ENCODE peak calls at places on chromosomes 7 and 10, in five cellular contexts. E, T, I, Y and F are unnamed samples.

GRCh38 chr7:74656421-74656910 is 1.1 kb upstream of the GTF2I start:
- DNase-seq in Y (peak; percentile 57), T (peak; percentile 65), E (peak; percentile 62), I (peak; percentile 75), F (peak; percentile 87)

GRCh38 chr10:33010132-33011037 is 52.4 kb upstream of the ITGB1 start:
- DNase-seq in I (no peak), Y (no peak), E (peak; percentile 47), T (no peak), F (no peak)

GRCh38 chr10:103493362-103493871 is at the start of gene NEURL1:
- DNase-seq in I (no peak), Y (no peak), E (peak; percentile 94), T (peak; percentile 33), F (peak; percentile 72)

GRCh38 chr7:51950811-51951210 is 634.2 kb upstream of the COBL start:
- DNase-seq in E (peak; percentile 35), I (no peak), Y (no peak), T (no peak), F (no peak)

GRCh38 chr10:122352817-122353525 is 21.5 kb upstream of the PLEKHA1 start:
- DNase-seq in E (no peak), T (no peak), I (no peak), Y (no peak), F (no peak)

GRCh38 chr7:47405921-47406765 is 175.8 kb downstream of the TNS3 start:
- DNase-seq in I (peak; percentile 54), E (no peak), Y (peak; percentile 93), T (peak; percentile 79), F (no peak)

GRCh38 chr7:151342102-151342646 is 562 bp downstream of the NUB1 start:
- DNase-seq in E (no peak), Y (no peak), I (no peak), T (no peak), F (no peak)

GRCh38 chr7:69748530-69748929 is 150.3 kb downstream of the AUTS2 start:
- DNase-seq in I (no peak), T (no peak), E (no peak), Y (no peak), F (no peak)

GRCh38 chr10:58479016-58479415 is 33.7 kb upstream of the BICC1 start:
- DNase-seq in E (no peak), Y (no peak), I (no peak), T (no peak), F (no peak)

GRCh38 chr7:98167653-98168052 is 43.6 kb upstream of the BHLHA15 start:
- DNase-seq in I (no peak), Y (no peak), T (no peak), E (no peak), F (no peak)

GRCh38 chr10:31401287-31401686 is 82.3 kb downstream of the ZEB1 start:
- DNase-seq in Y (no peak), E (no peak), I (no peak), T (no peak), F (no peak)

GRCh38 chr10:1706256-1706655 is 31.1 kb downstream of the ADARB2 start:
- DNase-seq in Y (no peak), E (no peak), T (no peak), I (no peak), F (no peak)

GRCh38 chr7:22192778-22193177 is 164.2 kb downstream of the RAPGEF5 start:
- DNase-seq in Y (no peak), T (no peak), E (peak; percentile 14), I (no peak), F (no peak)

GRCh38 chr10:33211123-33211878 is 123.2 kb downstream of the NRP1 start:
- DNase-seq in E (no peak), Y (no peak), T (no peak), I (no peak), F (no peak)

GRCh38 chr10:125159486-125159931 is 854 bp downstream of the CTBP2 start:
- DNase-seq in T (peak; percentile 40), Y (peak; percentile 36), E (peak; percentile 71), I (no peak), F (peak; percentile 87)

GRCh38 chr10:15263657-15264323 is 95.3 kb upstream of the NMT2 start:
- DNase-seq in E (no peak), Y (no peak), I (no peak), T (no peak), F (no peak)

GRCh38 chr10:12947741-12948140 is 53.8 kb downstream of the CCDC3 start:
- DNase-seq in T (no peak), Y (no peak), I (no peak), E (no peak), F (no peak)

GRCh38 chr10:77120697-77121096 is 516.9 kb downstream of the KCNMA1 start:
- DNase-seq in Y (no peak), T (no peak), E (no peak), I (no peak), F (no peak)

GRCh38 chr7:1450431-1450830 is 8.8 kb downstream of the MICALL2 start:
- DNase-seq in Y (no peak), T (no peak), I (no peak), E (no peak), F (no peak)

GRCh38 chr7:29883462-29884398 is 77.4 kb downstream of the WIPF3 start:
- DNase-seq in Y (peak; percentile 60), I (no peak), E (peak; percentile 78), T (peak; percentile 38), F (no peak)

GRCh38 chr7:142557971-142558582 is 191.2 kb upstream of the PRSS1 start:
- DNase-seq in I (no peak), T (peak; percentile 73), E (peak; percentile 70), Y (no peak), F (no peak)

GRCh38 chr7:152910545-152911013 is 151.0 kb downstream of the ACTR3B start:
- DNase-seq in Y (no peak), T (no peak), I (no peak), E (no peak), F (no peak)

GRCh38 chr7:32145911-32146310 is 75.7 kb upstream of the PDE1C start:
- DNase-seq in T (no peak), I (no peak), Y (no peak), E (no peak), F (no peak)

GRCh38 chr7:91949221-91950009 is 8.8 kb downstream of the AKAP9 start:
- DNase-seq in I (no peak), Y (no peak), E (no peak), T (no peak), F (no peak)

GRCh38 chr7:107078517-107078966 is 34.0 kb downstream of the PRKAR2B start:
- DNase-seq in Y (no peak), I (no peak), T (no peak), E (peak; percentile 47), F (no peak)

GRCh38 chr7:4239991-4240812 is 441.9 kb upstream of the FOXK1 start:
- DNase-seq in I (no peak), Y (no peak), T (no peak), E (peak; percentile 19), F (peak; percentile 56)

GRCh38 chr7:39605087-39605486 is 18.3 kb upstream of the RALA start:
- DNase-seq in E (no peak), T (no peak), I (no peak), Y (no peak), F (no peak)

GRCh38 chr10:5199398-5199797 is 2.8 kb downstream of the AKR1C4 start:
- DNase-seq in E (peak; percentile 10), I (no peak), T (peak; percentile 8), Y (no peak), F (no peak)
- TF ChIP-seq CTCF in E (peak; percentile 14), I (no peak), T (no peak), Y (no peak), F (no peak)

DNA sequence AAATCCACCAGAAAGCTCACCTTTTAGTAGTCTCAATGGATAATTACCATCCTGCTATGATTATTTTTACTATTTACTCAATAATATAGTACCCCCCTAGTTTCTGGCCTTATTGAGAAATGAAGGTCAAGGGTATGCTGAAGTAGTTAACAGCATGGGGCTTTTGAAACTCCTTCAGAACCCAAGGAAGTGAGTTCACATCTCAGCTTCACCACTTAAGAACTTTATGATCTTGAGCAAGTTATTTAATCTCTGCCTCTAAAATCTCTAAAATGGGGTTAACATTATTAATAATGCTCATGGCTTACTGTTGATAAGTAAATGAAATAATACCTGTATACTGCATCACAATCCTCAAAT is 5.8 kb downstream of the MTPN start:
- DNase-seq in T (no peak), I (no peak), E (no peak), Y (no peak), F (no peak)
- H3K4me3 ChIP-seq in T (no peak overlapping the region), I (no peak overlapping the region), E (no peak overlapping the region), Y (no peak overlapping the region), F (peak overlapping the region; percentile 42)

GRCh38 chr7:116554436-116554835 is 29.6 kb downstream of the CAV1 start:
- DNase-seq in Y (no peak), I (peak; percentile 36), T (peak; percentile 17), E (no peak), F (no peak)

GRCh38 chr7:116557901-116558300 is 33.1 kb downstream of the CAV1 start:
- DNase-seq in I (no peak), Y (no peak), T (no peak), E (no peak), F (no peak)

GRCh38 chr7:116554911-116555310 is 30.1 kb downstream of the CAV1 start:
- DNase-seq in T (no peak), Y (no peak), E (no peak), I (no peak), F (no peak)

GRCh38 chr7:116560021-116560970 is 35.5 kb downstream of the CAV1 start:
- DNase-seq in T (no peak), I (peak; percentile 20), E (peak; percentile 58), Y (no peak), F (no peak)

DNA sequence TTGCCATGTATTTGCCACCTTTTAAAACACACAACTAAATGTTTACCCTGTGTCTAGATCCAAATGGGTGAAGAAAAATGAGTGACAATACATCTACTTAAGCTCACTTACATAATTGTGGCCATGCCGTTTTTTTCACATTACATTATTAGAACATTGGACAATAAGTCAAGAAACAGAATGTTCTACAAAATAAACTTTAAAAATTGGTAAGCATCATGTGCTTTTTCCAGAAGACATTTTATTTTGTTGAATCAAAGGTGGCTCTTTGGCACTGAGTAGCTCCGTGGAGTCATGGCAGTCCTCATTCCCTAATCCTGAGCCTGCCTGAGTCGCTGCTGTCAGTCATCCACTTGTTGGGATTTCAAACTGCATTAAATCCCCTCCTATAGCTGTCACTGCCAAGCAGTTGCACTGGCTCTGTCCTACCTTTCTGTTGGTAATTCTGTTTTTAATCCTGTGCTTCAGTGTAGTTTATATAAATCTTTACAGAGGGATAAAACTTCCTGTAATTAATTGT is 32.3 kb downstream of the CAV1 start:
- DNase-seq in Y (no peak), E (peak; percentile 16), T (no peak), I (no peak), F (no peak)
- H3K4me1 ChIP-seq in Y (peaks cover 9% of the 10 kb centered on the region), E (peaks cover 22% of the 10 kb centered on the region), T (no peaks in the 10 kb centered on the region), I (peaks cover 74% of the 10 kb centered on the region), F (no peaks in the 10 kb centered on the region)

GRCh38 chr10:17676919-17677318 is 33.0 kb downstream of the STAM start:
- DNase-seq in I (no peak), Y (no peak), E (no peak), T (no peak), F (no peak)

GRCh38 chr10:17673517-17674051 is 29.6 kb downstream of the STAM start:
- DNase-seq in E (peak; percentile 61), Y (no peak), I (no peak), T (no peak), F (no peak)

GRCh38 chr10:17671307-17671706 is 27.4 kb downstream of the STAM start:
- DNase-seq in I (no peak), E (peak; percentile 31), Y (no peak), T (no peak), F (no peak)

GRCh38 chr10:17675638-17676037 is 31.7 kb downstream of the STAM start:
- DNase-seq in T (no peak), E (peak; percentile 16), I (no peak), Y (no peak), F (no peak)
- TF ChIP-seq CTCF in T (no peak), E (no peak), I (no peak), Y (no peak), F (no peak)

GRCh38 chr10:126731613-126731995 is 61.1 kb upstream of the C10orf90 start:
- DNase-seq in E (no peak), Y (no peak), T (no peak), I (no peak), F (no peak)
- H3K4me3 ChIP-seq in E (no peak overlapping the region), Y (no peak overlapping the region), T (no peak overlapping the region), I (no peak overlapping the region), F (no peak overlapping the region)